ENCODE peak calls at places on chromosomes 16 and 17, in ten cellular contexts. B is activated CD4-positive, alpha-beta T cell treated with anti-CD3 and anti-CD28 coated beads, Interleukin-2, amount 10 ng/mL, durations not matched to agents 7 days and 5 days; W is nephron progenitor cell; M is HFF-Myc; T is stimulated activated CD4-positive, alpha-beta T cell treated with anti-CD3 and anti-CD28 coated beads, Interleukin-12 subunit alpha, Interleukin-12 subunit beta, amount 100 ng/mL, for 48 hours; G is HTR-8/SVneo; I is NCI-H2081; R is GF-D8; V is stimulated activated CD8-positive, alpha-beta memory T cell treated with anti-CD3 and anti-CD28 coated beads, Interleukin-7, amount 100 ng/mL, for 24 hours; Q is activated naive CD8-positive, alpha-beta T cell treated with anti-CD3 and anti-CD28 coated beads for 36 hours. U is an unnamed sample.
A peak's percentile ranks its signal among the peaks of the same experiment; 100 is the strongest.

GRCh38 chr16:8675183-8676159 is 1.1 kb downstream of the ABAT start:
- DNase-seq in B (peak; percentile 40), W (no peak), M (no peak), T (peak; percentile 37), G (no peak), I (no peak), R (no peak), V (no peak), Q (peak; percentile 74), U (peak; percentile 32)

GRCh38 chr17:10087333-10087732 is 111.1 kb downstream of the GAS7 start:
- DNase-seq in B (no peak), W (no peak), M (no peak), T (no peak), G (no peak), I (no peak), R (peak; percentile 77), V (no peak), Q (no peak), U (no peak)

GRCh38 chr17:8140058-8140412 is 12.2 kb downstream of the PER1 start:
- DNase-seq in B (no peak), W (no peak), M (no peak), T (no peak), G (no peak), I (no peak), R (no peak), V (no peak), Q (no peak), U (no peak)

GRCh38 chr16:85902366-85903155 is 3.6 kb downstream of the IRF8 start:
- DNase-seq in B (peak; percentile 75), W (peak; percentile 22), M (no peak), T (peak; percentile 44), G (no peak), I (no peak), R (no peak), V (no peak), Q (peak; percentile 89), U (peak; percentile 61)

GRCh38 chr17:42928714-42929496 is 28.3 kb downstream of the G6PC1 start:
- DNase-seq in B (peak; percentile 42), W (peak; percentile 21), M (peak; percentile 48), T (peak; percentile 20), G (peak; percentile 81), I (peak; percentile 60), R (peak; percentile 73), V (no peak), Q (peak; percentile 41), U (peak; percentile 16)

GRCh38 chr17:30378191-30378796 is 433 bp upstream of the CPD start:
- DNase-seq in B (peak; percentile 65), W (peak; percentile 23), M (no peak), T (peak; percentile 39), G (no peak), I (peak; percentile 5), R (no peak), V (no peak), Q (peak; percentile 69), U (peak; percentile 67)

GRCh38 chr17:29368926-29369325 is 21.2 kb upstream of the TAOK1 start:
- DNase-seq in B (no peak), W (peak; percentile 21), M (no peak), T (no peak), G (no peak), I (no peak), R (no peak), V (no peak), Q (no peak), U (no peak)

GRCh38 chr17:60102632-60103047 is 23.9 kb upstream of the HEATR6 start:
- DNase-seq in B (no peak), W (no peak), M (no peak), T (no peak), G (no peak), I (no peak), R (peak; percentile 26), V (no peak), Q (peak; percentile 37), U (peak; percentile 29)

GRCh38 chr16:11175106-11175795 is 80.8 kb downstream of the SOCS1 start:
- DNase-seq in B (no peak), W (no peak), M (no peak), T (no peak), G (no peak), I (no peak), R (no peak), V (no peak), Q (no peak), U (no peak)

GRCh38 chr17:81036128-81036891 is 1.4 kb downstream of the BAIAP2 start:
- DNase-seq in B (no peak), W (no peak), M (no peak), T (no peak), G (no peak), I (no peak), R (no peak), V (no peak), Q (no peak), U (no peak)

GRCh38 chr16:56828641-56829040 is 36.4 kb upstream of the SLC12A3 start:
- DNase-seq in B (no peak), W (no peak), M (no peak), T (no peak), G (no peak), I (no peak), R (no peak), V (no peak), Q (no peak), U (no peak)

GRCh38 chr16:31301708-31302400 is 42.1 kb downstream of the ITGAM start:
- DNase-seq in B (peak; percentile 9), W (no peak), M (no peak), T (peak; percentile 2), G (peak; percentile 54), I (no peak), R (peak; percentile 86), V (no peak), Q (no peak), U (no peak)

GRCh38 chr17:80861892-80862291 is 129.7 kb upstream of the CHMP6 start:
- DNase-seq in B (peak; percentile 75), W (peak; percentile 36), M (no peak), T (peak; percentile 48), G (peak; percentile 27), I (no peak), R (no peak), V (no peak), Q (peak; percentile 52), U (peak; percentile 74)

GRCh38 chr16:88378401-88378800 is 4.4 kb upstream of the ZNF469 start:
- DNase-seq in B (no peak), W (no peak), M (no peak), T (no peak), G (no peak), I (no peak), R (no peak), V (no peak), Q (no peak), U (no peak)

GRCh38 chr16:69055003-69055402 is 50.5 kb upstream of the HAS3 start:
- DNase-seq in B (no peak), W (no peak), M (no peak), T (no peak), G (no peak), I (no peak), R (no peak), V (no peak), Q (no peak), U (no peak)

U was measured in activated CD4-positive, alpha-beta memory T cell treated with anti-CD3 and anti-CD28 coated beads, Interleukin-2, amount 10 ng/mL, durations not matched to agents 7 days and 5 days.